ENCODE peak calls at places on chromosomes 1 and 21, in ten cellular contexts. One of them, this sample, is unnamed. For H3K4me1, the result is how much of the 10 kb centered on the place peaks cover.

GRCh38 chr1:109079240-109079622 is 3.4 kb upstream of the TAF13 start:
- DNase-seq in thyroid gland: no peak
- DNase-seq in spleen: no peak
- DNase-seq in ovary: no peak
- DNase-seq in heart left ventricle: no peak
- DNase-seq in upper lobe of left lung: no peak
- DNase-seq in tibial nerve: no peak
- DNase-seq in stomach: no peak
- DNase-seq in uterus: no peak
- DNase-seq in breast epithelium: no peak
- DNase-seq in this sample: no peak

GRCh38 chr1:172781513-172782140 is 122.7 kb downstream of the FASLG start:
- DNase-seq in ovary: no peak
- DNase-seq in breast epithelium: no peak
- DNase-seq in heart left ventricle: no peak
- DNase-seq in thyroid gland: no peak
- DNase-seq in uterus: no peak
- DNase-seq in stomach: no peak
- DNase-seq in upper lobe of left lung: no peak
- DNase-seq in spleen: no peak
- DNase-seq in tibial nerve: no peak
- DNase-seq in this sample: no peak

GRCh38 chr1:13619909-13620308 is 36.3 kb downstream of the PDPN start:
- DNase-seq in heart left ventricle: no peak
- DNase-seq in stomach: no peak
- DNase-seq in breast epithelium: no peak
- DNase-seq in tibial nerve: no peak
- DNase-seq in ovary: peak
- DNase-seq in spleen: no peak
- DNase-seq in thyroid gland: no peak
- DNase-seq in upper lobe of left lung: no peak
- DNase-seq in uterus: peak
- DNase-seq in this sample: no peak

GRCh38 chr21:29237110-29238051 is 61.3 kb upstream of the BACH1 start:
- DNase-seq in heart left ventricle: no peak
- DNase-seq in stomach: no peak
- DNase-seq in thyroid gland: peak
- DNase-seq in uterus: no peak
- DNase-seq in tibial nerve: no peak
- DNase-seq in ovary: no peak
- DNase-seq in spleen: no peak
- DNase-seq in upper lobe of left lung: no peak
- DNase-seq in breast epithelium: no peak
- DNase-seq in this sample: no peak

GRCh38 chr1:154386643-154387352 is 18.3 kb upstream of the IL6R start:
- DNase-seq in thyroid gland: no peak
- DNase-seq in ovary: no peak
- DNase-seq in spleen: peak
- DNase-seq in upper lobe of left lung: peak
- DNase-seq in breast epithelium: no peak
- DNase-seq in uterus: no peak
- DNase-seq in stomach: no peak
- DNase-seq in heart left ventricle: no peak
- DNase-seq in tibial nerve: no peak
- DNase-seq in this sample: peak

GRCh38 chr21:38293113-38293512 is 36.3 kb downstream of the KCNJ15 start:
- DNase-seq in heart left ventricle: no peak
- DNase-seq in spleen: no peak
- DNase-seq in upper lobe of left lung: peak
- DNase-seq in stomach: no peak
- DNase-seq in tibial nerve: no peak
- DNase-seq in uterus: no peak
- DNase-seq in breast epithelium: no peak
- DNase-seq in thyroid gland: peak
- DNase-seq in ovary: no peak
- DNase-seq in this sample: no peak

GRCh38 chr1:26361605-26362122 is 7.7 kb upstream of the CRYBG2 start:
- DNase-seq in heart left ventricle: no peak
- DNase-seq in ovary: no peak
- DNase-seq in uterus: no peak
- DNase-seq in tibial nerve: no peak
- DNase-seq in breast epithelium: no peak
- DNase-seq in thyroid gland: no peak
- DNase-seq in spleen: no peak
- DNase-seq in upper lobe of left lung: no peak
- DNase-seq in stomach: no peak
- DNase-seq in this sample: no peak

GRCh38 chr1:226110249-226111108 is 48.0 kb downstream of the H3-3A start:
- DNase-seq in heart left ventricle: peak
- DNase-seq in breast epithelium: peak
- DNase-seq in uterus: peak
- DNase-seq in upper lobe of left lung: peak
- DNase-seq in ovary: peak
- DNase-seq in thyroid gland: peak
- DNase-seq in tibial nerve: no peak
- DNase-seq in spleen: peak
- DNase-seq in stomach: peak
- DNase-seq in this sample: peak

GRCh38 chr1:59898927-59899326 is 27.6 kb downstream of the CYP2J2 start:
- DNase-seq in spleen: no peak
- DNase-seq in uterus: no peak
- DNase-seq in heart left ventricle: no peak
- DNase-seq in stomach: no peak
- DNase-seq in thyroid gland: no peak
- DNase-seq in tibial nerve: no peak
- DNase-seq in upper lobe of left lung: no peak
- DNase-seq in ovary: no peak
- DNase-seq in breast epithelium: no peak
- DNase-seq in this sample: no peak

GRCh38 chr1:21573971-21574458 is 64.8 kb downstream of the ALPL start:
- DNase-seq in heart left ventricle: peak
- DNase-seq in thyroid gland: peak
- DNase-seq in upper lobe of left lung: peak
- DNase-seq in spleen: peak
- DNase-seq in ovary: peak
- DNase-seq in uterus: peak
- DNase-seq in stomach: peak
- DNase-seq in tibial nerve: no peak
- DNase-seq in breast epithelium: peak
- DNase-seq in this sample: peak

GRCh38 chr1:10824821-10825540 is 28.5 kb upstream of the CASZ1 start:
- DNase-seq in ovary: no peak
- DNase-seq in tibial nerve: no peak
- DNase-seq in spleen: no peak
- DNase-seq in uterus: peak
- DNase-seq in heart left ventricle: no peak
- DNase-seq in stomach: peak
- DNase-seq in upper lobe of left lung: no peak
- DNase-seq in breast epithelium: no peak
- DNase-seq in thyroid gland: no peak
- DNase-seq in this sample: no peak

GRCh38 chr1:23448846-23449245 is 24.3 kb upstream of the TCEA3 start:
- DNase-seq in ovary: no peak
- DNase-seq in tibial nerve: no peak
- DNase-seq in uterus: no peak
- DNase-seq in thyroid gland: no peak
- DNase-seq in heart left ventricle: no peak
- DNase-seq in stomach: no peak
- DNase-seq in upper lobe of left lung: no peak
- DNase-seq in spleen: no peak
- DNase-seq in breast epithelium: no peak
- DNase-seq in this sample: no peak

GRCh38 chr1:25033828-25034451 is 103.9 kb upstream of the RUNX3 start:
- DNase-seq in upper lobe of left lung: peak
- DNase-seq in heart left ventricle: peak
- DNase-seq in thyroid gland: no peak
- DNase-seq in ovary: no peak
- DNase-seq in stomach: peak
- DNase-seq in breast epithelium: no peak
- DNase-seq in tibial nerve: no peak
- DNase-seq in spleen: peak
- DNase-seq in uterus: no peak
- DNase-seq in this sample: peak

GRCh38 chr1:160066829-160067720 is 2.9 kb downstream of the KCNJ10 start:
- DNase-seq in breast epithelium: no peak
- DNase-seq in stomach: no peak
- DNase-seq in tibial nerve: no peak
- DNase-seq in uterus: no peak
- DNase-seq in ovary: no peak
- DNase-seq in upper lobe of left lung: no peak
- DNase-seq in heart left ventricle: no peak
- DNase-seq in spleen: no peak
- DNase-seq in thyroid gland: no peak
- DNase-seq in this sample: no peak

GRCh38 chr1:24357011-24357410 is 37.9 kb downstream of the GRHL3 start:
- DNase-seq in upper lobe of left lung: no peak
- DNase-seq in tibial nerve: no peak
- DNase-seq in breast epithelium: no peak
- DNase-seq in uterus: no peak
- DNase-seq in heart left ventricle: no peak
- DNase-seq in ovary: no peak
- DNase-seq in spleen: no peak
- DNase-seq in stomach: no peak
- DNase-seq in thyroid gland: no peak
- DNase-seq in this sample: no peak

DNA sequence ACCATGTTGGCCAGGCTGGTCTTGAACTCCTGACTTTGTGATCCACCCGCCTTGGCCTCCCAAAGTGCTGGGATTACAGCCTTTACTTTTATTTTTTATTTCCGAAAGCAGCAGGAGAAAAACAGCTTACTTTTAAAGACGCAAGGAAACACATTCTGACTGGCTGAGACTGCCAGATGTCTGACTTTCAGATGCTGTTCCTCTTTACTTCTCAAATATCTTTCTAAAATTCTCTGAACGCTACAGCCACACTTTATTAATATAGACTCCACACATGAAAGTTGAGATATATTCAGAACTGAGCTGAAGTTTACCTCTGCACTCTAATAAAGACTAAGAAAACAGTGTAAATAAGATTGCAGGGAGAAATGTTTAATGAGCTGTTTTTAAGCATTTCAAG is 25.0 kb downstream of the WASF2 start:
- DNase-seq in thyroid gland: no peak
- DNase-seq in spleen: no peak
- DNase-seq in stomach: no peak
- DNase-seq in upper lobe of left lung: no peak
- DNase-seq in tibial nerve: no peak
- DNase-seq in uterus: no peak
- DNase-seq in ovary: no peak
- DNase-seq in heart left ventricle: no peak
- DNase-seq in breast epithelium: no peak
- DNase-seq in this sample: no peak
- H3K27ac ChIP-seq in thyroid gland: no peak
- H3K27ac ChIP-seq in spleen: peak
- H3K27ac ChIP-seq in stomach: peak
- H3K27ac ChIP-seq in upper lobe of left lung: no peak
- H3K27ac ChIP-seq in tibial nerve: no peak
- H3K27ac ChIP-seq in uterus: no peak
- H3K27ac ChIP-seq in ovary: no peak
- H3K27ac ChIP-seq in heart left ventricle: no peak
- H3K27ac ChIP-seq in breast epithelium: no peak
- H3K27ac ChIP-seq in this sample: no peak

DNA sequence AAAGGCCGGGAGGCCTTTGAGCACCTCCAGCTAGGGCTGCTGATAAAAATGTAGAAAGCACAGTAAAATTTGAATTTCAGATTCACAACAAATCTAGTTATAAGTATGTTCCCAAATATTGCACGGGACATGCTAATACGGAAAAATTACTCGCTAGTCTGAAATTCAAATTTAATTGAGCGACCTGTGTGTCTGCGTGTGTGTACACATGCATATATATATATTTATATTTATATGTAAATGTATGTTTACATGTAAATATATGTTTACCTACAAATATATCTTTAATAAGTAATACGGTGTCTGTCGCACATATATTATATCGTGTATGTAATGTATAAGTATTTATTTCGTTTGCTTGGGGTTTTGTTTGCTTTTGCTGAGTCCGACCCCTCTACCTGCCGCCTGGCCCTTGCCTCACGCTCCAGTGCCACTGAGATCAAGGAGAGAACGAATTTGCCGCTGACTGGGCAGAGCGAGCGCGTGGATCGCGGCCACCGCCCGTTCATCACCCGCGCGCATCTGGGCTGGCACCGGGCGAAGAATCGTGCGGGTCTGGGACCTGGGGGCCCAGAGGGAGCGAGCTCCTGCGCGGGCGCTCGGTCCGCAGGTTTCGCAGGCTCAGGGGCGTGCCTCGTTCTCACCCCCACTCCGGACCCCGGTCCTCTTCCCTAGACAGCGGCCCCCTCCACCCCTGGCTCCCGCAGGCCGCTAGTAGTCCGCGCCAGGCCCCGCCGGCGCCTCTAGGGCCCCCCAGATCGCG is 526 bp upstream of the WRAP73 start:
- DNase-seq in upper lobe of left lung: no peak
- DNase-seq in spleen: peak
- DNase-seq in ovary: no peak
- DNase-seq in breast epithelium: no peak
- DNase-seq in uterus: no peak
- DNase-seq in thyroid gland: no peak
- DNase-seq in stomach: no peak
- DNase-seq in heart left ventricle: no peak
- DNase-seq in tibial nerve: no peak
- DNase-seq in this sample: no peak
- TF ChIP-seq POLR2A in upper lobe of left lung: no peak
- TF ChIP-seq POLR2A in spleen: no peak
- TF ChIP-seq POLR2A in ovary: no peak
- TF ChIP-seq POLR2A in breast epithelium: no peak
- TF ChIP-seq POLR2A in uterus: no peak
- TF ChIP-seq POLR2A in thyroid gland: no peak
- TF ChIP-seq POLR2A in stomach: no peak
- TF ChIP-seq POLR2A in heart left ventricle: no peak
- TF ChIP-seq POLR2A in tibial nerve: no peak
- TF ChIP-seq POLR2A in this sample: no peak

DNA sequence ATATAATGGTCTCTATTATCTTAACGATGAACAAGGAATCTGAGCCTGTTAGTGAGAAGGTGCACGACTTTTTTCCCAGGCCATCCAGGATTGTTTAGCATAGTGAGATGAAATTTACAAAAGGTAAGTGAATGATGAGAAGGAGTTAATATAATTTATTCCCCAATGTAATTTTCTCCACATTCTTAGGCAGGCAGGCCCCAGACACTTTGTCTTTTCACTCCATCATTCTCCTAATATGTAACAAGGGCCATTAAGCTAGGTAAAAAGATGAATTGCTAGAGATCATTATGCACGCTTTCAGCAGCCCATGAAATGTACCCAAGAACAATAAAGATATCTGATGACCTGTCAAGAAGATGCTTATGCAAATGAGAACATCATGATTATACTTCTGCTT is 24.1 kb downstream of the NIBAN1 start:
- DNase-seq in ovary: no peak
- DNase-seq in stomach: no peak
- DNase-seq in upper lobe of left lung: no peak
- DNase-seq in thyroid gland: no peak
- DNase-seq in tibial nerve: no peak
- DNase-seq in heart left ventricle: no peak
- DNase-seq in uterus: no peak
- DNase-seq in breast epithelium: no peak
- DNase-seq in spleen: no peak
- DNase-seq in this sample: no peak
- H3K4me1 ChIP-seq in ovary: under half
- H3K4me1 ChIP-seq in stomach: half or more
- H3K4me1 ChIP-seq in upper lobe of left lung: under half
- H3K4me1 ChIP-seq in thyroid gland: under half
- H3K4me1 ChIP-seq in tibial nerve: under half
- H3K4me1 ChIP-seq in heart left ventricle: half or more
- H3K4me1 ChIP-seq in uterus: under half
- H3K4me1 ChIP-seq in breast epithelium: under half
- H3K4me1 ChIP-seq in spleen: under half
- H3K4me1 ChIP-seq in this sample: under half

GRCh38 chr1:163036661-163037060 is 32.5 kb upstream of the RGS4 start:
- DNase-seq in spleen: no peak
- DNase-seq in ovary: no peak
- DNase-seq in tibial nerve: no peak
- DNase-seq in thyroid gland: no peak
- DNase-seq in breast epithelium: no peak
- DNase-seq in stomach: no peak
- DNase-seq in uterus: no peak
- DNase-seq in heart left ventricle: no peak
- DNase-seq in upper lobe of left lung: no peak
- DNase-seq in this sample: no peak
- H3K27ac ChIP-seq in spleen: no peak
- H3K27ac ChIP-seq in ovary: no peak
- H3K27ac ChIP-seq in tibial nerve: no peak
- H3K27ac ChIP-seq in thyroid gland: no peak
- H3K27ac ChIP-seq in breast epithelium: no peak
- H3K27ac ChIP-seq in stomach: no peak
- H3K27ac ChIP-seq in uterus: no peak
- H3K27ac ChIP-seq in heart left ventricle: no peak
- H3K27ac ChIP-seq in upper lobe of left lung: no peak
- H3K27ac ChIP-seq in this sample: no peak

This sample was measured in Peyer's patch.